ENCODE peak calls at places on chromosome 9, in nine cellular contexts. Y is H9, A is Calu3, N is T-helper 9 cell, G is globus pallidus, X is AG04450, M is stomach, V is fibroblast of mammary gland, F is Panc1. D is an unnamed sample.

GRCh38 chr9:6931913-6932312 is 174.1 kb downstream of the KDM4C start:
- DNase-seq in Y (no peak), A (no peak), N (no peak), G (no peak), X (no peak), M (peak), V (peak), F (no peak), D (no peak)

GRCh38 chr9:132160802-132161742 is 786 bp upstream of the NTNG2 start:
- DNase-seq in Y (no peak), A (no peak), N (peak), G (no peak), X (peak), M (peak), V (peak), F (no peak), D (no peak)

GRCh38 chr9:95004452-95005275 is 278.2 kb downstream of the AOPEP start:
- DNase-seq in Y (no peak), A (peak), N (no peak), G (no peak), X (no peak), M (peak), V (no peak), F (no peak), D (no peak)

GRCh38 chr9:122948313-122948712 is 7.5 kb downstream of the RABGAP1 start:
- DNase-seq in Y (no peak), A (no peak), N (no peak), G (no peak), X (no peak), M (no peak), V (no peak), F (no peak), D (no peak)

GRCh38 chr9:97668485-97668884 is 28.7 kb downstream of the XPA start:
- DNase-seq in Y (no peak), A (no peak), N (no peak), G (no peak), X (no peak), M (no peak), V (no peak), F (no peak), D (no peak)

GRCh38 chr9:96021616-96022444 is 146.3 kb downstream of the ERCC6L2 start:
- DNase-seq in Y (no peak), A (no peak), N (no peak), G (peak), X (no peak), M (no peak), V (no peak), F (no peak), D (no peak)

GRCh38 chr9:109001275-109001676 is 12.0 kb downstream of the CTNNAL1 start:
- DNase-seq in Y (no peak), A (no peak), N (no peak), G (no peak), X (no peak), M (no peak), V (peak), F (no peak), D (peak)

GRCh38 chr9:35110327-35110758 is 5.3 kb downstream of the ATOSB start:
- DNase-seq in Y (no peak), A (peak), N (no peak), G (peak), X (no peak), M (peak), V (peak), F (no peak), D (no peak)

GRCh38 chr9:6764570-6765334 is 7.0 kb downstream of the KDM4C start:
- DNase-seq in Y (no peak), A (no peak), N (no peak), G (no peak), X (no peak), M (no peak), V (no peak), F (no peak), D (no peak)

GRCh38 chr9:95060246-95060645 is 257.3 kb downstream of the FANCC start:
- DNase-seq in Y (no peak), A (no peak), N (no peak), G (no peak), X (no peak), M (no peak), V (no peak), F (no peak), D (no peak)

GRCh38 chr9:117374076-117374740 is 40.6 kb downstream of the ASTN2 start:
- DNase-seq in Y (no peak), A (no peak), N (no peak), G (no peak), X (no peak), M (no peak), V (no peak), F (no peak), D (no peak)

GRCh38 chr9:114588150-114588663 is 638 bp downstream of the ATP6V1G1 start:
- DNase-seq in Y (no peak), A (no peak), N (no peak), G (no peak), X (no peak), M (no peak), V (peak), F (no peak), D (no peak)

GRCh38 chr9:61670616-61671015 is 480.8 kb downstream of the SPATA31A7 start:
- DNase-seq in Y (peak), A (no peak), N (no peak), G (no peak), X (no peak), M (no peak), V (no peak), F (no peak), D (no peak)

GRCh38 chr9:86281577-86282076 is 711 bp downstream of the ISCA1 start:
- DNase-seq in Y (peak), A (no peak), N (no peak), G (no peak), X (no peak), M (no peak), V (peak), F (no peak), D (no peak)

GRCh38 chr9:131927092-131927491 is 152.6 kb downstream of the MED27 start:
- DNase-seq in Y (no peak), A (no peak), N (no peak), G (no peak), X (no peak), M (no peak), V (no peak), F (no peak), D (no peak)

GRCh38 chr9:117101003-117101402 is 313.9 kb downstream of the ASTN2 start:
- DNase-seq in Y (no peak), A (no peak), N (no peak), G (no peak), X (no peak), M (no peak), V (no peak), F (no peak), D (no peak)

GRCh38 chr9:16368425-16369087 is 501.9 kb downstream of the BNC2 start:
- DNase-seq in Y (peak), A (no peak), N (no peak), G (no peak), X (no peak), M (no peak), V (peak), F (no peak), D (no peak)

GRCh38 chr9:97711223-97711626 is 14.1 kb upstream of the XPA start:
- DNase-seq in Y (peak), A (no peak), N (no peak), G (no peak), X (no peak), M (no peak), V (no peak), F (no peak), D (no peak)

GRCh38 chr9:93133641-93134017 is 422 bp downstream of the NINJ1 start:
- DNase-seq in Y (no peak), A (peak), N (peak), G (peak), X (peak), M (peak), V (peak), F (no peak), D (no peak)

GRCh38 chr9:121201045-121201737 is 478 bp downstream of the RAB14 start:
- DNase-seq in Y (no peak), A (peak), N (peak), G (peak), X (no peak), M (peak), V (no peak), F (no peak), D (no peak)

GRCh38 chr9:129936222-129936621 is 101.0 kb downstream of the USP20 start:
- DNase-seq in Y (no peak), A (no peak), N (no peak), G (peak), X (no peak), M (no peak), V (no peak), F (no peak), D (no peak)

GRCh38 chr9:438066-438465 is 223.4 kb downstream of the DOCK8 start:
- DNase-seq in Y (no peak), A (no peak), N (no peak), G (no peak), X (no peak), M (no peak), V (peak), F (no peak), D (no peak)

GRCh38 chr9:3962467-3962866 is 337.4 kb downstream of the GLIS3 start:
- DNase-seq in Y (no peak), A (no peak), N (no peak), G (peak), X (peak), M (no peak), V (peak), F (peak), D (no peak)

GRCh38 chr9:130893250-130894101 is 3.1 kb downstream of the QRFP start:
- DNase-seq in Y (peak), A (no peak), N (no peak), G (no peak), X (no peak), M (peak), V (no peak), F (no peak), D (no peak)

GRCh38 chr9:101458955-101459631 is 23.5 kb upstream of the ALDOB start:
- DNase-seq in Y (peak), A (peak), N (no peak), G (peak), X (peak), M (no peak), V (peak), F (peak), D (peak)

GRCh38 chr9:18821794-18822193 is 211.2 kb downstream of the SAXO1 start:
- DNase-seq in Y (no peak), A (no peak), N (no peak), G (no peak), X (no peak), M (no peak), V (no peak), F (no peak), D (no peak)

GRCh38 chr9:78713746-78714405 is 417.0 kb downstream of the PSAT1 start:
- DNase-seq in Y (no peak), A (no peak), N (no peak), G (no peak), X (no peak), M (no peak), V (peak), F (no peak), D (peak)

GRCh38 chr9:126615251-126615790 is 1.6 kb downstream of the LMX1B start:
- DNase-seq in Y (peak), A (no peak), N (no peak), G (no peak), X (no peak), M (peak), V (no peak), F (no peak), D (no peak)

GRCh38 chr9:129109952-129110739 is 447 bp downstream of the CRAT start:
- DNase-seq in Y (no peak), A (no peak), N (no peak), G (peak), X (no peak), M (no peak), V (peak), F (no peak), D (no peak)

GRCh38 chr9:121684381-121685145 is 33.1 kb downstream of the DAB2IP start:
- DNase-seq in Y (peak), A (peak), N (no peak), G (no peak), X (no peak), M (peak), V (peak), F (no peak), D (no peak)